ENCODE peak calls at places on chromosome 11, in four cellular contexts. K, N, B and J are unnamed samples.
A peak's percentile ranks its signal among the peaks of the same experiment; 100 is the strongest.

GRCh38 chr11:131977231-131977630 is 606.8 kb downstream of the NTM start:
- DNase-seq in K (no peak), B (no peak), N (peak; percentile 18), J (no peak)

GRCh38 chr11:74546752-74547151 is 45.6 kb upstream of the POLD3 start:
- DNase-seq in N (no peak), B (no peak), K (no peak), J (no peak)

GRCh38 chr11:48107188-48107704 is 109.4 kb upstream of the OR4B1 start:
- DNase-seq in K (peak; percentile 72), N (no peak), B (no peak), J (no peak)

GRCh38 chr11:23205156-23205871 is 345.0 kb upstream of the CCDC179 start:
- DNase-seq in K (no peak), B (no peak), N (peak; percentile 10), J (no peak)

GRCh38 chr11:75199412-75199955 is 41.1 kb upstream of the TPBGL start:
- DNase-seq in B (no peak), N (no peak), K (peak; percentile 52), J (no peak)

GRCh38 chr11:8006349-8006977 is 19.3 kb downstream of the EIF3F start:
- DNase-seq in B (peak; percentile 6), N (peak; percentile 82), K (peak; percentile 74), J (peak; percentile 43)

GRCh38 chr11:5807580-5807979 is 1.1 kb upstream of the OR52N2 start:
- DNase-seq in K (no peak), B (no peak), N (no peak), J (no peak)

GRCh38 chr11:130715085-130715932 is 201.0 kb downstream of the SNX19 start:
- DNase-seq in K (no peak), N (no peak), B (no peak), J (no peak)

GRCh38 chr11:4626207-4627105 is 10.8 kb upstream of the OR51D1 start:
- DNase-seq in N (peak; percentile 82), K (peak; percentile 68), B (peak; percentile 9), J (no peak)

GRCh38 chr11:82992219-82992618 is 79.5 kb downstream of the RAB30 start:
- DNase-seq in K (no peak), B (no peak), N (peak; percentile 21), J (no peak)

GRCh38 chr11:116500833-116501622 is 271.8 kb downstream of the BUD13 start:
- DNase-seq in K (no peak), N (no peak), B (no peak), J (no peak)

GRCh38 chr11:75955443-75955842 is 140.4 kb downstream of the UVRAG start:
- DNase-seq in K (no peak), N (peak; percentile 5), B (no peak), J (no peak)

GRCh38 chr11:118883368-118884071 is at the start of gene CXCR5:
- DNase-seq in N (no peak), B (no peak), K (peak; percentile 84), J (no peak)